ENCODE peak calls at places on chromosomes 3 and 15, in seven cellular contexts. L is neural crest cell, W is AG04450, P is IMR-90, U is AG10803, H is heart right ventricle, J is mammary epithelial cell. G is an unnamed sample.

GRCh38 chr3:55089211-55089610 is 161.4 kb upstream of the LRTM1 start:
- DNase-seq in L (no peak), P (peak; percentile 54), W (no peak), H (no peak), J (no peak), U (peak; percentile 47), G (no peak)

GRCh38 chr3:74214286-74214685 is 400.2 kb downstream of the CNTN3 start:
- DNase-seq in U (peak; percentile 8), J (peak; percentile 8), L (no peak), P (no peak), H (no peak), W (no peak), G (no peak)

GRCh38 chr3:136733317-136733833 is 18.8 kb downstream of the STAG1 start:
- DNase-seq in J (peak; percentile 22), H (no peak), L (no peak), U (peak; percentile 60), W (no peak), P (peak; percentile 28), G (no peak)

GRCh38 chr3:189490337-189490736 is 140.9 kb upstream of the TP63 start:
- DNase-seq in U (no peak), J (peak; percentile 37), P (no peak), W (no peak), L (no peak), H (no peak), G (no peak)

GRCh38 chr15:65791335-65792129 is 561 bp downstream of the DENND4A start:
- DNase-seq in J (no peak), L (no peak), U (no peak), W (no peak), P (no peak), H (peak; percentile 50), G (peak; percentile 63)

GRCh38 chr3:149964296-149964695 is 6.4 kb downstream of the PFN2 start:
- DNase-seq in J (no peak), P (peak; percentile 33), U (peak; percentile 52), H (no peak), L (no peak), W (no peak), G (no peak)

GRCh38 chr3:36763850-36764703 is at the start of gene DCLK3:
- DNase-seq in H (peak; percentile 38), W (no peak), J (no peak), P (no peak), L (peak; percentile 16), U (no peak), G (peak; percentile 41)

GRCh38 chr15:31280037-31280830 is 46.4 kb upstream of the KLF13 start:
- DNase-seq in P (no peak), H (peak; percentile 27), J (peak; percentile 31), W (no peak), L (peak; percentile 44), U (no peak), G (peak; percentile 33)

GRCh38 chr3:43814461-43814860 is 123.7 kb downstream of the ABHD5 start:
- DNase-seq in W (no peak), U (no peak), J (no peak), P (no peak), L (no peak), H (no peak), G (no peak)

GRCh38 chr3:112873632-112874031 is 27.0 kb upstream of the CD200R1L start:
- DNase-seq in H (no peak), U (no peak), P (no peak), L (no peak), W (no peak), J (no peak), G (no peak)

GRCh38 chr3:124881976-124882697 is 5.0 kb downstream of the ITGB5 start:
- DNase-seq in U (peak; percentile 40), H (no peak), J (no peak), L (no peak), W (no peak), P (no peak), G (no peak)

GRCh38 chr3:126994661-126995161 is 11.8 kb downstream of the PLXNA1 start:
- DNase-seq in L (no peak), J (no peak), H (peak; percentile 67), W (no peak), P (no peak), U (no peak), G (no peak)

GRCh38 chr3:98501270-98501669 is 3.8 kb downstream of the OR5K2 start:
- DNase-seq in W (no peak), H (no peak), L (no peak), J (no peak), U (no peak), P (no peak), G (no peak)

GRCh38 chr15:62928996-62929350 is 113.6 kb upstream of the TPM1 start:
- DNase-seq in U (no peak), J (peak; percentile 88), L (no peak), W (peak; percentile 66), P (peak; percentile 92), H (no peak), G (no peak)

GRCh38 chr3:54862526-54862925 is 65.3 kb downstream of the LRTM1 start:
- DNase-seq in J (no peak), W (no peak), H (no peak), L (no peak), P (no peak), U (peak; percentile 34), G (no peak)

DNA sequence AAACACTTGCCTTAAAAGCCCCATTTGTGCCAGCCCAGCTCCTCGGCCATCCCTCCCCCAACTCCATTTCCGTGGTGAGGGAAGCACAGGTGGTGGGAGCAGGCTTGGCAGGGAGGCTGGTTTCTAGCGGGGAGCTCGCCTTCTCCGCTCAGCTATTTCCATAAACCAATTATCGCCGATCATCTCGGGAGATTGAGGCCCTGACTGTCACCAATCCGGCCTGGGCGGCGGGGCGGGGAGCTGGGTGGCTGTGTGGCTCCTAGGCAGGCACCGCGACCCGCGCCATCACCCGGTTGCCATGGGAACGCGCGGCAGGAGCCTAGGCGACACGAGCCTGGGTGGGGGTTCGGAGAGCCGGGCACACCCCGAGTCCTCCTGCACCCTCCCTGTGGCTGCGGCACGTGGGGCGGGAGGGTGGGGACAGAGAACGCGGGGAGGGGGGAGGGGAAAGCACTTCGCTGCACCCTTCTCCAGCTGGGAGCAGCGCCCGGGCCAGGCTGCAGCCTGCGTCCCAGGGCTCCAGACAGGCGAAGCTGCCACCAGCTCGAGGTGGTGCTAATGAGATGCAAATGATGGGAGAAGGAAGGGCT is 9.3 kb downstream of the CCDC33 start:
- DNase-seq in L (peak; percentile 46), U (no peak), W (no peak), J (no peak), H (peak; percentile 22), P (no peak), G (no peak)
- TF ChIP-seq CTCF in L (no peak), U (no peak), W (no peak), J (no peak), H (no peak), P (no peak), G (no peak)

DNA sequence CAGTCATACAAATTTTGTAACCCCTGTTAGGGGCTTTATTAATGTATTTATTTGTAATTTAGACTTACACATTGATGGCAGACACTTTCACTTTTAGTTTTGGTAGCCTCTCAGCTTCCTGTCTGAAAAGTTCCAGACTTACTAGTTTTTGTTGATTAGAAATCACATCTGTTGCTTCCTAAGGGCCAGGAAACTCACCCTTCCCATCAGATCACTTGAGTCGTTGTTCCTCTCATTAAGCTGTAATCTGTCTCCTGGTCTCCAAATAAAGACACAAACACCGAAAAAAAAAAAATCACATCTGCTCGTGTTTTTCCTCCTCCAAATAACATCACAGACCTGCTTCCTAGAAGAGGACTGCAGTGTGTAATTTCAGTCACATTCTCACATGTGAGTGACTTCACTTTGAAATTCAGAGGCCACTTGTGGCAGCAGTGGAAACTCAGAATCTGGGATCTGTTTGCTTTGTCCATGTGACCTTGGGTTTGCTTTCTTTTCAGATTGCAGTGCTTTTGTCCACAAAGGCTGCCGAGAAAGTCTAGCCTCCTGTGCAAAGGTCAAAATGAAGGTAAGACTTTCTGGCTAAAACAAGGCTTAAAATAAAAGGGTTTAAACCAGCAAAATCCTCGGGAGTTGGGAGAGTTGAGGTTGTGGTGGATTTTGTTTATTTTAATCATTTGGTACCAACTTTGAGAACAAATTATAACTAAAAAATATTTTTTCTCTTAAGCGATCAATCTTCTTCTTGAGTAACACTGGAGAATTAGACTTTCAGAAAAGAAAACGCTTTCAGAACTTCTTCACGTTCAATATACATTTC is 87.0 kb downstream of the KLHL25 start:
- DNase-seq in H (no peak), U (peak; percentile 48), L (no peak), W (no peak), P (peak; percentile 51), J (no peak), G (no peak)
- TF ChIP-seq CTCF in H (no peak), U (no peak), L (no peak), W (no peak), P (no peak), J (no peak), G (no peak)

GRCh38 chr3:14404396-14405119 is 2.2 kb downstream of the SLC6A6 start:
- DNase-seq in H (no peak), U (no peak), W (no peak), J (no peak), L (no peak), P (no peak), G (no peak)

GRCh38 chr3:14403636-14404395 is 1.4 kb downstream of the SLC6A6 start:
- DNase-seq in H (peak; percentile 71), U (no peak), P (no peak), L (no peak), W (no peak), J (no peak), G (peak; percentile 47)

GRCh38 chr3:14401692-14402303 is 608 bp upstream of the SLC6A6 start:
- DNase-seq in P (no peak), J (no peak), W (no peak), L (no peak), U (no peak), H (no peak), G (no peak)

GRCh38 chr3:14405120-14405885 is 2.9 kb downstream of the SLC6A6 start:
- DNase-seq in W (no peak), L (no peak), J (no peak), H (no peak), P (no peak), U (peak; percentile 49), G (no peak)

GRCh38 chr3:14402304-14402811 is at the start of gene SLC6A6:
- DNase-seq in U (peak; percentile 95), L (peak; percentile 86), W (peak; percentile 84), H (peak; percentile 91), P (peak; percentile 93), J (peak; percentile 96), G (peak; percentile 90)
- TF ChIP-seq CTCF in U (peak; percentile 30), L (peak; percentile 61), W (peak; percentile 47), H (no peak), P (peak; percentile 36), J (peak; percentile 25), G (peak; percentile 33)

DNA sequence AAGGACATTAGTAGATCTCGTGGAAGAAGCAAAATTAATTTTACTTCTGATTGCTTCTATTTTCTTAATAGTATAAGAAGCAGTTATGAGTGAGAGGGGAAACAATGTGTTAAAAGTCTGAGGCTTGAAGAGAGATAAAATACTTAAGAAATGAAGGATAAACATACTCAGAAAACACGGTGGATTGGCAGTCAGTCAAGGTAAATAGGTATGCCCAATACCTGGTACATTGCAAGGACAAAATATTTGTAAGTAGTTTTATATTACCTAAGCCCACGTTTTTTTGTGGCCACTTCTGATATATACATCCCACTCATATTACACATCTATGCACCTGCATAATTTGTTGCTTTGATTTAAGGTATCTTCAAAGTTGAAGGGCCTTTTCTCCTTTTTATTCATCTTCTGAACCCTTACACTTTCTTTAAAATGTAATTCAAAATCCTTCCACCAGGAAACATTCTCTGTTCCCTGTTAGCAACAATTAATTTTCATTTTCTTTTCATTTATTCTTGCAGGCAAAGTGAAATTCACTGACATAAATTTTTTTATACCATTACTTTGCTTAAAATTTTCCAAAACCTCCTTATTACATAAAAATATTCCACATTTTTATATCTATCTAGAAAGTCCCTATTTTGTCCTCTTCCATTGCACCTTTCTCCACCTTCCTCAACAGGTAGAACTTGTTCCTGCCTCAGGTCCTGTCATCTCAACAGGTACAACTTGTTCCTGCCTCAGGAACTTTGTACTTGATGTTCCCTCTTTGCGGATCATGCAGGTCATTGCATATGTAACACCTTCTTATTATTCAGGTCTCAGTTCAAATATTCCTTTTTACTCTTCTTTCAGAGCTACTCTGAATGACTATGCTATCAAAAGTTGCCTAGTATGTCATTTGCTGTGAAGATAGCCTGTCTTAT is 755.7 kb upstream of the ALCAM start:
- DNase-seq in P (no peak), U (no peak), L (no peak), J (no peak), W (no peak), H (no peak), G (no peak)
- TF ChIP-seq CTCF in P (peak; percentile 18), U (peak; percentile 11), L (peak; percentile 56), J (no peak), W (peak; percentile 22), H (no peak), G (peak; percentile 76)